ENCODE peak calls at places on chromosome 10, in ten cellular contexts. One of them, this sample, is unnamed.

GRCh38 chr10:105195831-105196230 is 554.7 kb downstream of the SORCS3 start:
- DNase-seq in NCI-H345: peak; percentile 1
- DNase-seq in Calu3: no peak
- DNase-seq in NCI-H1694 treated with DMSO at 0.1 percent for 48 hours: no peak
- DNase-seq in lower leg skin: no peak
- DNase-seq in HuH-7.5: no peak
- DNase-seq in GDM1: no peak
- DNase-seq in stimulated activated naive CD4-positive, alpha-beta T cell: no peak
- DNase-seq in heart right ventricle: no peak
- DNase-seq in HEK293T: no peak
- DNase-seq in this sample: no peak

GRCh38 chr10:102633282-102633681 is 11.0 kb upstream of the TRIM8 start:
- DNase-seq in NCI-H345: no peak
- DNase-seq in Calu3: no peak
- DNase-seq in NCI-H1694 treated with DMSO at 0.1 percent for 48 hours: no peak
- DNase-seq in lower leg skin: no peak
- DNase-seq in HuH-7.5: no peak
- DNase-seq in GDM1: peak; percentile 82
- DNase-seq in stimulated activated naive CD4-positive, alpha-beta T cell: no peak
- DNase-seq in heart right ventricle: no peak
- DNase-seq in HEK293T: no peak
- DNase-seq in this sample: no peak

GRCh38 chr10:92751827-92752226 is 62.1 kb downstream of the HHEX start:
- DNase-seq in NCI-H345: no peak
- DNase-seq in Calu3: no peak
- DNase-seq in NCI-H1694 treated with DMSO at 0.1 percent for 48 hours: no peak
- DNase-seq in lower leg skin: no peak
- DNase-seq in HuH-7.5: no peak
- DNase-seq in GDM1: no peak
- DNase-seq in stimulated activated naive CD4-positive, alpha-beta T cell: no peak
- DNase-seq in heart right ventricle: no peak
- DNase-seq in HEK293T: no peak
- DNase-seq in this sample: no peak

GRCh38 chr10:120732067-120732466 is 119.1 kb upstream of the WDR11 start:
- DNase-seq in NCI-H345: no peak
- DNase-seq in Calu3: peak; percentile 26
- DNase-seq in NCI-H1694 treated with DMSO at 0.1 percent for 48 hours: no peak
- DNase-seq in lower leg skin: no peak
- DNase-seq in HuH-7.5: no peak
- DNase-seq in GDM1: no peak
- DNase-seq in stimulated activated naive CD4-positive, alpha-beta T cell: no peak
- DNase-seq in heart right ventricle: no peak
- DNase-seq in HEK293T: no peak
- DNase-seq in this sample: no peak

GRCh38 chr10:36738738-36739431 is 386.5 kb upstream of the ANKRD30A start:
- DNase-seq in NCI-H345: no peak
- DNase-seq in Calu3: no peak
- DNase-seq in NCI-H1694 treated with DMSO at 0.1 percent for 48 hours: no peak
- DNase-seq in lower leg skin: no peak
- DNase-seq in HuH-7.5: no peak
- DNase-seq in GDM1: no peak
- DNase-seq in stimulated activated naive CD4-positive, alpha-beta T cell: no peak
- DNase-seq in heart right ventricle: no peak
- DNase-seq in HEK293T: no peak
- DNase-seq in this sample: no peak

GRCh38 chr10:47378606-47379444 is 5.3 kb downstream of the ZNF488 start:
- DNase-seq in NCI-H345: no peak
- DNase-seq in Calu3: no peak
- DNase-seq in NCI-H1694 treated with DMSO at 0.1 percent for 48 hours: no peak
- DNase-seq in lower leg skin: peak; percentile 11
- DNase-seq in HuH-7.5: no peak
- DNase-seq in GDM1: no peak
- DNase-seq in stimulated activated naive CD4-positive, alpha-beta T cell: no peak
- DNase-seq in heart right ventricle: no peak
- DNase-seq in HEK293T: no peak
- DNase-seq in this sample: peak; percentile 6

GRCh38 chr10:68878463-68878862 is 22.7 kb upstream of the DDX50 start:
- DNase-seq in NCI-H345: no peak
- DNase-seq in Calu3: no peak
- DNase-seq in NCI-H1694 treated with DMSO at 0.1 percent for 48 hours: no peak
- DNase-seq in lower leg skin: no peak
- DNase-seq in HuH-7.5: no peak
- DNase-seq in GDM1: no peak
- DNase-seq in stimulated activated naive CD4-positive, alpha-beta T cell: no peak
- DNase-seq in heart right ventricle: no peak
- DNase-seq in HEK293T: no peak
- DNase-seq in this sample: no peak

GRCh38 chr10:94673614-94674321 is 9.8 kb upstream of the CYP2C18 start:
- DNase-seq in NCI-H345: no peak
- DNase-seq in Calu3: no peak
- DNase-seq in NCI-H1694 treated with DMSO at 0.1 percent for 48 hours: no peak
- DNase-seq in lower leg skin: no peak
- DNase-seq in HuH-7.5: no peak
- DNase-seq in GDM1: no peak
- DNase-seq in stimulated activated naive CD4-positive, alpha-beta T cell: no peak
- DNase-seq in heart right ventricle: no peak
- DNase-seq in HEK293T: peak; percentile 30
- DNase-seq in this sample: no peak